ENCODE peak calls at places on chromosomes 1 and 21, in eight cellular contexts. O is fibroblast of the aortic adventitia; F is psoas muscle; E is stimulated activated CD4-positive, alpha-beta T cell treated with anti-CD3 and anti-CD28 coated beads, TNF-alpha, amount 100 ng/mL, for 1 hour; C is Daoy; G is left colon; R is effector memory CD8-positive, alpha-beta T cell; V is mesothelial cell of epicardium. Z is an unnamed sample.

GRCh38 chr1:48182441-48182840 is 40.1 kb upstream of the SLC5A9 start:
- DNase-seq in O (no peak), F (no peak), E (no peak), C (peak), G (no peak), R (no peak), V (no peak), Z (no peak)

GRCh38 chr1:45215485-45216199 is 9.2 kb upstream of the ZSWIM5 start:
- DNase-seq in O (no peak), F (no peak), E (no peak), C (no peak), G (no peak), R (no peak), V (no peak), Z (no peak)

GRCh38 chr1:28451011-28451410 is 54.8 kb upstream of the RCC1 start:
- DNase-seq in O (no peak), F (no peak), E (no peak), C (no peak), G (no peak), R (no peak), V (no peak), Z (no peak)

GRCh38 chr1:60978421-60979357 is 103.7 kb upstream of the NFIA start:
- DNase-seq in O (peak), F (peak), E (no peak), C (peak), G (peak), R (peak), V (no peak), Z (no peak)

GRCh38 chr1:40414331-40414730 is 35.9 kb upstream of the ZFP69B start:
- DNase-seq in O (no peak), F (no peak), E (no peak), C (no peak), G (no peak), R (no peak), V (no peak), Z (no peak)

GRCh38 chr1:20063861-20064292 is 6.1 kb upstream of the PLA2G5 start:
- DNase-seq in O (peak), F (no peak), E (no peak), C (peak), G (no peak), R (no peak), V (no peak), Z (no peak)

GRCh38 chr1:66012076-66012769 is 219.5 kb downstream of the PDE4B start:
- DNase-seq in O (no peak), F (no peak), E (no peak), C (no peak), G (no peak), R (no peak), V (no peak), Z (no peak)

GRCh38 chr1:201954263-201955008 is 867 bp upstream of the TIMM17A start:
- DNase-seq in O (no peak), F (no peak), E (no peak), C (no peak), G (no peak), R (no peak), V (no peak), Z (no peak)

GRCh38 chr21:42191064-42191463 is 27.9 kb upstream of the ABCG1 start:
- DNase-seq in O (no peak), F (no peak), E (no peak), C (no peak), G (no peak), R (no peak), V (no peak), Z (no peak)

GRCh38 chr1:151282883-151283725 is 1.0 kb downstream of the ZNF687 start:
- DNase-seq in O (no peak), F (peak), E (no peak), C (peak), G (peak), R (peak), V (peak), Z (no peak)

GRCh38 chr1:11893907-11894251 is 32.3 kb downstream of the KIAA2013 start:
- DNase-seq in O (peak), F (peak), E (peak), C (peak), G (peak), R (peak), V (peak), Z (peak)

GRCh38 chr1:112061852-112062451 is 72.5 kb upstream of the KCND3 start:
- DNase-seq in O (no peak), F (no peak), E (no peak), C (no peak), G (no peak), R (no peak), V (no peak), Z (no peak)

GRCh38 chr1:81142099-81142776 is 658.5 kb upstream of the ADGRL2 start:
- DNase-seq in O (peak), F (no peak), E (no peak), C (peak), G (no peak), R (no peak), V (no peak), Z (no peak)

GRCh38 chr21:27804515-27804914 is 837.6 kb upstream of the ADAMTS5 start:
- DNase-seq in O (peak), F (no peak), E (no peak), C (no peak), G (no peak), R (no peak), V (no peak), Z (no peak)

GRCh38 chr1:32925360-32926142 is 24.4 kb upstream of the TMEM54 start:
- DNase-seq in O (no peak), F (no peak), E (no peak), C (no peak), G (peak), R (no peak), V (peak), Z (no peak)

GRCh38 chr1:198465201-198466144 is 75.0 kb downstream of the ATP6V1G3 start:
- DNase-seq in O (peak), F (no peak), E (no peak), C (peak), G (no peak), R (no peak), V (no peak), Z (no peak)

GRCh38 chr1:230067441-230067870 is 418 bp downstream of the GALNT2 start:
- DNase-seq in O (peak), F (no peak), E (no peak), C (peak), G (peak), R (peak), V (no peak), Z (no peak)

GRCh38 chr1:15139654-15140350 is 13.7 kb upstream of the TMEM51 start:
- DNase-seq in O (no peak), F (no peak), E (no peak), C (peak), G (no peak), R (no peak), V (no peak), Z (no peak)

GRCh38 chr1:162671664-162672415 is 39.6 kb downstream of the DDR2 start:
- DNase-seq in O (no peak), F (no peak), E (no peak), C (no peak), G (no peak), R (no peak), V (no peak), Z (no peak)

GRCh38 chr1:244325056-244325764 is 126.5 kb downstream of the ADSS2 start:
- DNase-seq in O (peak), F (no peak), E (no peak), C (no peak), G (no peak), R (peak), V (no peak), Z (no peak)

GRCh38 chr1:153677718-153678518 is 570 bp upstream of the NPR1 start:
- DNase-seq in O (peak), F (peak), E (no peak), C (peak), G (peak), R (peak), V (peak), Z (no peak)